ENCODE peak calls at places on chromosomes 5 and 9, in five cellular contexts. L, M, G, R and B are unnamed samples. For H3K9me3, the result is how much of the 10 kb centered on the place peaks cover.

GRCh38 chr5:132777209-132778069 is at the start of gene SEPTIN8:
- DNase-seq in G (peak), M (peak), L (peak), R (peak), B (peak)

GRCh38 chr5:58311526-58311925 is 148.4 kb downstream of the PLK2 start:
- DNase-seq in L (no peak), G (no peak), M (no peak), R (no peak), B (no peak)

GRCh38 chr5:61357745-61358144 is 25.7 kb downstream of the ZSWIM6 start:
- DNase-seq in R (no peak), M (no peak), L (no peak), G (peak), B (no peak)

GRCh38 chr9:92607088-92607487 is 62.8 kb downstream of the IPPK start:
- DNase-seq in L (no peak), M (peak), R (no peak), G (peak), B (no peak)

GRCh38 chr9:71737455-71737854 is 30.9 kb downstream of the CEMIP2 start:
- DNase-seq in R (no peak), M (peak), L (no peak), G (no peak), B (no peak)

GRCh38 chr9:133711428-133712220 is 26.5 kb downstream of the SARDH start:
- DNase-seq in M (peak), G (no peak), L (no peak), R (no peak), B (peak)

GRCh38 chr5:62937661-62938558 is 359.3 kb downstream of the LRRC70 start:
- DNase-seq in G (peak), R (no peak), M (peak), L (peak), B (peak)

GRCh38 chr9:107732781-107733529 is 243.4 kb upstream of the KLF4 start:
- DNase-seq in G (peak), R (no peak), M (peak), L (no peak), B (no peak)

GRCh38 chr5:38845555-38846378 is at the start of gene OSMR:
- DNase-seq in G (peak), M (peak), R (peak), L (peak), B (peak)

GRCh38 chr5:122192883-122193496 is 63.6 kb downstream of the ZNF474 start:
- DNase-seq in R (peak), M (peak), L (peak), G (peak), B (peak)

GRCh38 chr5:170861855-170862766 is at the start of gene RANBP17:
- DNase-seq in M (peak), R (peak), L (peak), G (peak), B (peak)

GRCh38 chr5:82332889-82333619 is 54.9 kb upstream of the RPS23 start:
- DNase-seq in L (no peak), R (no peak), M (peak), G (no peak), B (no peak)

GRCh38 chr5:107431998-107432397 is 238.7 kb downstream of the EFNA5 start:
- DNase-seq in G (no peak), L (no peak), R (no peak), M (peak), B (no peak)

GRCh38 chr5:176429972-176430371 is 13.6 kb upstream of the CLTB start:
- DNase-seq in G (no peak), L (no peak), R (no peak), M (no peak), B (no peak)

GRCh38 chr5:5497132-5497748 is 74.8 kb downstream of the ICE1 start:
- DNase-seq in G (peak), L (peak), M (peak), R (peak), B (peak)

GRCh38 chr5:56745864-56746263 is 69.5 kb upstream of the MAP3K1 start:
- DNase-seq in M (no peak), L (no peak), R (no peak), G (no peak), B (no peak)

GRCh38 chr9:89602978-89603628 is 1.7 kb upstream of the GADD45G start:
- DNase-seq in G (peak), L (peak), R (peak), M (peak), B (peak)

GRCh38 chr9:109272045-109272444 is 48.8 kb downstream of the EPB41L4B start:
- DNase-seq in L (no peak), G (no peak), R (no peak), M (no peak), B (no peak)

GRCh38 chr9:3929345-3930150 is 370.3 kb downstream of the GLIS3 start:
- DNase-seq in L (no peak), M (no peak), R (no peak), G (no peak), B (peak)

GRCh38 chr9:121322037-121322736 is 47.9 kb downstream of the STOM start:
- DNase-seq in R (no peak), M (peak), L (peak), G (no peak), B (no peak)

GRCh38 chr5:141508440-141508807 is 19.5 kb downstream of the PCDHGC5 start:
- DNase-seq in M (no peak), R (no peak), L (no peak), G (no peak), B (no peak)

DNA sequence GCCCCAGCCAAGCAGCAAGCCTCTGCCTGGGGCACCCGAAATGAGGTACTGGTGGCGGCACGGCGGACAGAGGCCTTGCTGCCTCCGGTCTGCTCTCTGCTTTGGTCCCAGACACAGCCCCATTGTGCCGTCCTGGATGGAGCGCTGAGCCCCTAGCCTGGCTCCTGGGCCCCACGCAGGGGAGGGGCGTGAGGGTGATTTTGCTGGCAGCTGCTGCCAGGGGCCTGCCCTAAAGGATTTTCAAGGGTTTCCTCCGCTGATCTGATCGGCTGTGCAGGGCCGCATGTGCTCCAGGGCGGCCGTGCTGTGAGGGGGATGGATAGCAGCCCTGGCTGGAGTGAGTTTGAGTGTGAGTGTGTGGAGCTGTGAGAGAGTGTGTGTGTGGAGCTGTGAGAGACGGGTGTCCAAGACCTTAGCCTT is 1.3 kb downstream of the GPSM1 start:
- DNase-seq in G (no peak), L (peak), M (peak), R (peak), B (peak)
- H3K4me3 ChIP-seq in G (no peak), L (peak), M (peak), R (peak), B (peak)

GRCh38 chr5:153222956-153223355 is 267.5 kb upstream of the GRIA1 start:
- DNase-seq in M (peak), G (no peak), R (no peak), L (no peak), B (no peak)

DNA sequence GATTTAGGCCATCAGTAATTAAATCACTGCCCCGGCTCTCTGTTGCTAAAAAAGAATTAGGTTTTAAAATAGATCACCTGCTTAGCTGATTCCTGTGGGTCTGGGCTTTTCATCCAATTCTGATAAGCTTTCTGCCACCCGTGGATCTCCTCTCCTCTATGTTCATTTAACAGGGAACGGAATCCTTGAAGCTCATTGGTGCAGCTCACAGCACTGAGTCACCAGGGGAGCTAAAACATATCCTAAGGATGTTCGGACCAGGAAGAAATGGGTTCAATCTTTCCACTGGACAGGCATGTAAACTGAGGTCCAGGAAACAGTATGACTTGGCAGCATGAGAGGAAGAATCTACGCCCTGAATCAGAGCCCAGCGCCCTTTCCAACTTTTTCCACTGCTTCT is 267.1 kb upstream of the GRIA1 start:
- DNase-seq in R (no peak), L (no peak), M (peak), G (no peak), B (no peak)
- H3K9me3 ChIP-seq in R (under half), L (under half), M (under half), G (under half), B (under half)

GRCh38 chr5:3278643-3279042 is 317.0 kb upstream of the IRX1 start:
- DNase-seq in R (no peak), L (no peak), M (no peak), G (no peak), B (no peak)

GRCh38 chr5:3277590-3278196 is 317.9 kb upstream of the IRX1 start:
- DNase-seq in L (no peak), M (no peak), G (no peak), R (no peak), B (no peak)

GRCh38 chr5:3284506-3284905 is 311.1 kb upstream of the IRX1 start:
- DNase-seq in L (no peak), R (no peak), M (no peak), G (no peak), B (no peak)

GRCh38 chr5:3282841-3283240 is 312.8 kb upstream of the IRX1 start:
- DNase-seq in G (no peak), L (no peak), M (no peak), R (no peak), B (no peak)

GRCh38 chr5:3281346-3281745 is 314.3 kb upstream of the IRX1 start:
- DNase-seq in R (no peak), M (no peak), G (no peak), L (no peak), B (no peak)
- H3K4me3 ChIP-seq in R (no peak), M (no peak), G (no peak), L (no peak), B (no peak)

GRCh38 chr5:180251141-180251540 is 40.7 kb downstream of the MAPK9 start:
- DNase-seq in M (no peak), L (no peak), G (no peak), R (no peak), B (no peak)
- H3K9me3 ChIP-seq in M (under half), L (under half), G (under half), R (under half), B (under half)